ENCODE peak calls at places on chromosomes 13 and 19, in four cellular contexts. One of them, this sample, is unnamed.

GRCh38 chr19:10712041-10712440 is 5.8 kb upstream of the DNM2 start:
- DNase-seq in upper lobe of right lung: no peak
- DNase-seq in right atrium auricular region: no peak
- DNase-seq in naive thymus-derived CD4-positive, alpha-beta T cell: no peak
- DNase-seq in this sample: no peak

GRCh38 chr13:23067129-23067528 is 113.7 kb upstream of the SGCG start:
- DNase-seq in upper lobe of right lung: no peak
- DNase-seq in right atrium auricular region: no peak
- DNase-seq in naive thymus-derived CD4-positive, alpha-beta T cell: no peak
- DNase-seq in this sample: no peak

GRCh38 chr19:46944918-46945628 is 74.6 kb upstream of the NPAS1 start:
- DNase-seq in naive thymus-derived CD4-positive, alpha-beta T cell: no peak
- DNase-seq in upper lobe of right lung: no peak
- DNase-seq in right atrium auricular region: peak
- DNase-seq in this sample: peak

GRCh38 chr13:114107686-114108081 is 24.7 kb downstream of the RASA3 start:
- DNase-seq in upper lobe of right lung: peak
- DNase-seq in right atrium auricular region: peak
- DNase-seq in naive thymus-derived CD4-positive, alpha-beta T cell: no peak
- DNase-seq in this sample: peak

GRCh38 chr13:41389580-41389979 is 67.8 kb upstream of the RGCC start:
- DNase-seq in right atrium auricular region: no peak
- DNase-seq in naive thymus-derived CD4-positive, alpha-beta T cell: no peak
- DNase-seq in upper lobe of right lung: no peak
- DNase-seq in this sample: no peak

GRCh38 chr13:112441226-112441625 is 65.1 kb downstream of the SPACA7 start:
- DNase-seq in right atrium auricular region: peak
- DNase-seq in naive thymus-derived CD4-positive, alpha-beta T cell: no peak
- DNase-seq in upper lobe of right lung: no peak
- DNase-seq in this sample: no peak

GRCh38 chr19:42216653-42217521 is 590 bp downstream of the DEDD2 start:
- DNase-seq in upper lobe of right lung: peak
- DNase-seq in naive thymus-derived CD4-positive, alpha-beta T cell: peak
- DNase-seq in right atrium auricular region: no peak
- DNase-seq in this sample: peak

GRCh38 chr19:58578430-58578925 is 5.3 kb upstream of the MZF1 start:
- DNase-seq in naive thymus-derived CD4-positive, alpha-beta T cell: no peak
- DNase-seq in right atrium auricular region: peak
- DNase-seq in upper lobe of right lung: no peak
- DNase-seq in this sample: no peak

GRCh38 chr13:105278797-105279425 is 1256.6 kb downstream of the EFNB2 start:
- DNase-seq in naive thymus-derived CD4-positive, alpha-beta T cell: no peak
- DNase-seq in upper lobe of right lung: no peak
- DNase-seq in right atrium auricular region: no peak
- DNase-seq in this sample: no peak

GRCh38 chr13:59415498-59415897 is 748.2 kb downstream of the DIAPH3 start:
- DNase-seq in upper lobe of right lung: no peak
- DNase-seq in naive thymus-derived CD4-positive, alpha-beta T cell: no peak
- DNase-seq in right atrium auricular region: no peak
- DNase-seq in this sample: no peak

GRCh38 chr19:45470147-45471081 is 2.6 kb downstream of the FOSB start:
- DNase-seq in upper lobe of right lung: peak
- DNase-seq in naive thymus-derived CD4-positive, alpha-beta T cell: no peak
- DNase-seq in right atrium auricular region: no peak
- DNase-seq in this sample: peak

GRCh38 chr19:20423381-20424207 is 142.0 kb downstream of the ZNF737 start:
- DNase-seq in upper lobe of right lung: peak
- DNase-seq in right atrium auricular region: peak
- DNase-seq in naive thymus-derived CD4-positive, alpha-beta T cell: peak
- DNase-seq in this sample: peak

GRCh38 chr13:30985637-30986205 is 53.3 kb downstream of the TEX26 start:
- DNase-seq in right atrium auricular region: no peak
- DNase-seq in naive thymus-derived CD4-positive, alpha-beta T cell: no peak
- DNase-seq in upper lobe of right lung: no peak
- DNase-seq in this sample: no peak

GRCh38 chr19:12648088-12648487 is 18.5 kb downstream of the MAN2B1 start:
- DNase-seq in naive thymus-derived CD4-positive, alpha-beta T cell: no peak
- DNase-seq in upper lobe of right lung: no peak
- DNase-seq in right atrium auricular region: no peak
- DNase-seq in this sample: peak

GRCh38 chr19:48836089-48837017 is at the start of gene HSD17B14:
- DNase-seq in naive thymus-derived CD4-positive, alpha-beta T cell: no peak
- DNase-seq in right atrium auricular region: no peak
- DNase-seq in upper lobe of right lung: peak
- DNase-seq in this sample: peak

GRCh38 chr19:7492142-7493055 is 3.6 kb upstream of the PEX11G start:
- DNase-seq in naive thymus-derived CD4-positive, alpha-beta T cell: no peak
- DNase-seq in upper lobe of right lung: no peak
- DNase-seq in right atrium auricular region: no peak
- DNase-seq in this sample: no peak

GRCh38 chr19:16088351-16088984 is 12.2 kb downstream of the TPM4 start:
- DNase-seq in naive thymus-derived CD4-positive, alpha-beta T cell: no peak
- DNase-seq in right atrium auricular region: no peak
- DNase-seq in upper lobe of right lung: peak
- DNase-seq in this sample: no peak

GRCh38 chr19:11699931-11700794 is 38.6 kb downstream of the ZNF823 start:
- DNase-seq in naive thymus-derived CD4-positive, alpha-beta T cell: no peak
- DNase-seq in right atrium auricular region: no peak
- DNase-seq in upper lobe of right lung: no peak
- DNase-seq in this sample: no peak

GRCh38 chr19:679418-680286 is 3.5 kb downstream of the FSTL3 start:
- DNase-seq in right atrium auricular region: peak
- DNase-seq in naive thymus-derived CD4-positive, alpha-beta T cell: no peak
- DNase-seq in upper lobe of right lung: peak
- DNase-seq in this sample: peak

GRCh38 chr13:32206097-32206740 is 108.9 kb downstream of the ZAR1L start:
- DNase-seq in right atrium auricular region: no peak
- DNase-seq in upper lobe of right lung: no peak
- DNase-seq in naive thymus-derived CD4-positive, alpha-beta T cell: no peak
- DNase-seq in this sample: no peak

GRCh38 chr13:105817011-105817410 is 718.5 kb downstream of the EFNB2 start:
- DNase-seq in naive thymus-derived CD4-positive, alpha-beta T cell: no peak
- DNase-seq in upper lobe of right lung: no peak
- DNase-seq in right atrium auricular region: no peak
- DNase-seq in this sample: no peak

GRCh38 chr19:50705422-50706019 is 14.1 kb downstream of the SHANK1 start:
- DNase-seq in right atrium auricular region: no peak
- DNase-seq in upper lobe of right lung: no peak
- DNase-seq in naive thymus-derived CD4-positive, alpha-beta T cell: no peak
- DNase-seq in this sample: peak

GRCh38 chr13:33548065-33548464 is 262.5 kb upstream of the STARD13 start:
- DNase-seq in upper lobe of right lung: no peak
- DNase-seq in naive thymus-derived CD4-positive, alpha-beta T cell: no peak
- DNase-seq in right atrium auricular region: no peak
- DNase-seq in this sample: no peak

GRCh38 chr19:38654478-38655079 is 7.1 kb downstream of the ACTN4 start:
- DNase-seq in upper lobe of right lung: no peak
- DNase-seq in naive thymus-derived CD4-positive, alpha-beta T cell: no peak
- DNase-seq in right atrium auricular region: no peak
- DNase-seq in this sample: no peak

GRCh38 chr19:29084266-29084665 is 128.7 kb downstream of the UQCRFS1 start:
- DNase-seq in right atrium auricular region: no peak
- DNase-seq in upper lobe of right lung: no peak
- DNase-seq in naive thymus-derived CD4-positive, alpha-beta T cell: no peak
- DNase-seq in this sample: no peak

GRCh38 chr19:48713041-48713863 is 6.3 kb downstream of the MAMSTR start:
- DNase-seq in right atrium auricular region: no peak
- DNase-seq in upper lobe of right lung: no peak
- DNase-seq in naive thymus-derived CD4-positive, alpha-beta T cell: no peak
- DNase-seq in this sample: no peak

GRCh38 chr13:112744306-112745021 is 54.6 kb downstream of the ATP11A start:
- DNase-seq in upper lobe of right lung: peak
- DNase-seq in naive thymus-derived CD4-positive, alpha-beta T cell: no peak
- DNase-seq in right atrium auricular region: no peak
- DNase-seq in this sample: peak

GRCh38 chr19:45171211-45171623 is 6.8 kb downstream of the TRAPPC6A start:
- DNase-seq in naive thymus-derived CD4-positive, alpha-beta T cell: peak
- DNase-seq in upper lobe of right lung: no peak
- DNase-seq in right atrium auricular region: no peak
- DNase-seq in this sample: no peak

DNA sequence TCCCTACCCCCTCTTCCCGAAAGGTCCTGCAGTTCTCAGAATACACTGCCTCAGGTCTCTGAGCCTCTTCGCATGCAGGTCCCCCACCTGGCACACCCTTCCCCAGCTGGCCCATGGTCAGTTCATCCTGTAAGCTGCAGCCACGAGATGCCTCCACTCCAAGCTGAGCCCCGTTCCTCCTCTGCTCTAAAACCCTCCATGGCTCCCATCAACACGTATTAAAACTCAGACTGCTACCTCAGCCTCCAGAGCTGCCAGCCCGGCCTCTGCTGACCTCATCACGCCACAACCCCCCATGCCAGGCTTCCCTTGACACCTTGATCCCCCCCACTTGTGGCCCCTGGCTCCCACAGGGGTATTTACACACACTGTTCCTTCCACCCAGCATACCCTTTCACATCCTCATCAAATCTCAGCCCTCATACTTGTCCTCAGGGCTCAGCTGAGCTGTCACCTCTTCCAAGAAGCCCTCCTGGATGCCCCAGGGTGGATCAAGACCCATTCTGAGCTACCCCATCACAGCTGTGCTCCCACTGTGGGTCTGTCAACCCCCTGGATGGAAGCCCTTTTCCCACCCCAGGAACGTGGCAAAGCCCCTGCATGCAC is 48.9 kb downstream of the PTPRS start:
- DNase-seq in naive thymus-derived CD4-positive, alpha-beta T cell: no peak
- DNase-seq in upper lobe of right lung: no peak
- DNase-seq in right atrium auricular region: no peak
- DNase-seq in this sample: no peak
- H3K4me3 ChIP-seq in naive thymus-derived CD4-positive, alpha-beta T cell: no peak
- H3K4me3 ChIP-seq in upper lobe of right lung: peak
- H3K4me3 ChIP-seq in right atrium auricular region: peak
- H3K4me3 ChIP-seq in this sample: no peak

GRCh38 chr19:54473983-54474382 is 887 bp upstream of the CDC42EP5 start:
- DNase-seq in upper lobe of right lung: no peak
- DNase-seq in right atrium auricular region: no peak
- DNase-seq in naive thymus-derived CD4-positive, alpha-beta T cell: no peak
- DNase-seq in this sample: no peak

GRCh38 chr19:54469496-54469934 is 3.6 kb downstream of the CDC42EP5 start:
- DNase-seq in right atrium auricular region: no peak
- DNase-seq in naive thymus-derived CD4-positive, alpha-beta T cell: no peak
- DNase-seq in upper lobe of right lung: no peak
- DNase-seq in this sample: no peak

GRCh38 chr19:54470991-54471782 is 1.9 kb downstream of the CDC42EP5 start:
- DNase-seq in right atrium auricular region: no peak
- DNase-seq in naive thymus-derived CD4-positive, alpha-beta T cell: no peak
- DNase-seq in upper lobe of right lung: no peak
- DNase-seq in this sample: no peak

GRCh38 chr19:54473071-54473941 is at the start of gene CDC42EP5:
- DNase-seq in naive thymus-derived CD4-positive, alpha-beta T cell: no peak
- DNase-seq in upper lobe of right lung: no peak
- DNase-seq in right atrium auricular region: peak
- DNase-seq in this sample: no peak

DNA sequence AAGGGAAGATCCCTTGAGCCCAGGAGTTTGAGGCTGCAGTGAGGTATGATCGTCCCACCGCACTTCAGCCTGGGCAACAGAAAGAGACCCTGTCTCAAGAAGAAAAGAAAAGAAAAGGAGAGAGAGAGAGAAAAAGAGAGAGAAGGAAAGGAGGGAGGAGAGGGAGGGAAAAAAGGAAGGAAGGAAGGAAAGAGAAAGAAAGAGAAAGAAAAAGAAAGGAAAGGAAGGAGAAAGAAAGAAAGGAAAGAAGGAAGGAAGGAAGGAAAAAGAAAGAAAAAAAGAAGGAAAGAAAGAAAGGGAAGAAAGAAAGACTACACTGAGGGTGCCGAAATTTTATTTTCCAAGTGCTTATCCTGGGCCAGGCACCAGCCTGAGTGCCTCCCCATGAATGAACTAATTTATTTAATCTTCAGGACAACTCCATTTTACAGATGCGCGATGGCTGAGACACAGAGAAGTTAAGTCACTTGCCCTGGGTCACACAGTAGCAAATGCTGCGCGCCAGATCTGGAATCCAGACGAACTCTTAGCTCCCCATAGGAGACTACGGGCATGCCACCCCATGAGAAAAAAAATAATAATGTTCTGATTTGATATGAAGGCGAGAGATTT is 2.7 kb downstream of the CDC42EP5 start:
- DNase-seq in naive thymus-derived CD4-positive, alpha-beta T cell: no peak
- DNase-seq in right atrium auricular region: no peak
- DNase-seq in upper lobe of right lung: no peak
- DNase-seq in this sample: no peak
- H3K4me3 ChIP-seq in naive thymus-derived CD4-positive, alpha-beta T cell: no peak
- H3K4me3 ChIP-seq in right atrium auricular region: peak
- H3K4me3 ChIP-seq in upper lobe of right lung: peak
- H3K4me3 ChIP-seq in this sample: no peak

GRCh38 chr13:27967203-27967735 is 1.8 kb downstream of the CDX2 start:
- DNase-seq in right atrium auricular region: no peak
- DNase-seq in upper lobe of right lung: no peak
- DNase-seq in naive thymus-derived CD4-positive, alpha-beta T cell: no peak
- DNase-seq in this sample: no peak

GRCh38 chr13:27967736-27968315 is 1.3 kb downstream of the CDX2 start:
- DNase-seq in upper lobe of right lung: no peak
- DNase-seq in right atrium auricular region: no peak
- DNase-seq in naive thymus-derived CD4-positive, alpha-beta T cell: no peak
- DNase-seq in this sample: no peak

GRCh38 chr13:27969866-27970229 is 733 bp upstream of the CDX2 start:
- DNase-seq in right atrium auricular region: no peak
- DNase-seq in upper lobe of right lung: no peak
- DNase-seq in naive thymus-derived CD4-positive, alpha-beta T cell: no peak
- DNase-seq in this sample: no peak

GRCh38 chr13:27969073-27969865 is at the start of gene CDX2:
- DNase-seq in right atrium auricular region: no peak
- DNase-seq in upper lobe of right lung: no peak
- DNase-seq in naive thymus-derived CD4-positive, alpha-beta T cell: no peak
- DNase-seq in this sample: no peak

DNA sequence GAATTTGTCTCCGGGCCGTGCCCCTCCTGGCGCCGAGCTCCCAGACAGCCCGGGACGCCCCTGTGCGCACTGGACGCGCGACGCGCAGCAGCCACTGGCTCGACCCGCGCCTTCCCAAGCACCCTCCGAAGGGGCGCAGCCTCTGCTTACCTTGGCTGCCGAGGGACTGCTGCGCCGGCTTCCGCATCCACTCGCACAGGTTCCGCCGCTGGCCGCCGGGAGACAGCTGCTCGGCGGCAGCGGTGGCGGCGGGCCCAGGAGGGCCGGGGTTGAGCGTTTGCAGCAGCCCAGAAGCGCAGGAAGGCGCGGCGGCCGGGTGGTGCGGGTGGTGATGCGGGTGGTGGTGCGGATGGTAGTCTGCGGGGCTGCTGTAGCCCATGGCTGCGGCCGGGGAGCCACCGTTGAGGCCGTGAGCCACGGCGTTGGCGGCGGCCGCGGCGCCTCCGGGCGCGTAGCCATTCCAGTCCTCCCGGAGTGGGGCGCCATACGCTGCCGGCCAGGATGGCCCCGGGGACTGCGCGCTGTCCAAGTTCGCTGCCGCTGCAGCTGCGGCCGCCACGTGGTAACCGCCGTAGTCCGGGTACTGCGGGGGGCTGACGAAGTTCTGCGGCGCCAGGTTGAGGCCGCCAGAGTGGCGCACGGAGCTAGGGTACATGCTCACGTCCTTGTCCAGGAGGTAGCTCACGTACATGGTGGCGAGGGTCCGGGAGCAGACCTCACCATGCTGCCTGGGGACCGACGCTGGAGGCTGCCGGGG is 621 bp downstream of the CDX2 start:
- DNase-seq in right atrium auricular region: no peak
- DNase-seq in naive thymus-derived CD4-positive, alpha-beta T cell: no peak
- DNase-seq in upper lobe of right lung: no peak
- DNase-seq in this sample: no peak
- H3K4me3 ChIP-seq in right atrium auricular region: no peak
- H3K4me3 ChIP-seq in naive thymus-derived CD4-positive, alpha-beta T cell: no peak
- H3K4me3 ChIP-seq in upper lobe of right lung: no peak
- H3K4me3 ChIP-seq in this sample: no peak

GRCh38 chr19:1826557-1827521 is 14.8 kb upstream of the ATP8B3 start:
- DNase-seq in upper lobe of right lung: no peak
- DNase-seq in right atrium auricular region: no peak
- DNase-seq in naive thymus-derived CD4-positive, alpha-beta T cell: no peak
- DNase-seq in this sample: no peak
- H3K4me3 ChIP-seq in upper lobe of right lung: no peak
- H3K4me3 ChIP-seq in right atrium auricular region: no peak
- H3K4me3 ChIP-seq in naive thymus-derived CD4-positive, alpha-beta T cell: no peak
- H3K4me3 ChIP-seq in this sample: no peak

This sample was measured in thyroid gland.